ENCODE peak calls at places on chromosomes 13 and 19, in seven cellular contexts. B is right atrium auricular region, U is WTC11, X is cardiac muscle cell, V is AG09319, Y is WERI-Rb-1, F is HS-5. H is an unnamed sample.

GRCh38 chr13:19069684-19070397 is 111.8 kb downstream of the TUBA3C start:
- DNase-seq in F (no peak), U (no peak), V (no peak), X (no peak), Y (no peak), B (peak), H (no peak)

GRCh38 chr19:19460761-19461265 is 54.5 kb downstream of the TSSK6 start:
- DNase-seq in U (peak), F (no peak), V (no peak), X (peak), Y (peak), B (peak), H (no peak)

GRCh38 chr19:48480151-48480475 is 10.9 kb downstream of the CYTH2 start:
- DNase-seq in F (no peak), B (peak), Y (no peak), X (peak), V (no peak), U (peak), H (no peak)

GRCh38 chr19:49339364-49340068 is 4.3 kb downstream of the CD37 start:
- DNase-seq in B (peak), V (peak), F (peak), Y (no peak), X (peak), U (peak), H (peak)

GRCh38 chr19:27733551-27734266 is 1479.2 kb downstream of the UQCRFS1 start:
- DNase-seq in U (no peak), F (no peak), V (no peak), B (peak), X (no peak), Y (no peak), H (no peak)

GRCh38 chr19:20339444-20339843 is 172.4 kb downstream of the ZNF486 start:
- DNase-seq in F (no peak), V (no peak), X (no peak), U (no peak), B (no peak), Y (no peak), H (no peak)

GRCh38 chr19:14497347-14497921 is 1.5 kb upstream of the GIPC1 start:
- DNase-seq in U (no peak), F (no peak), X (peak), Y (no peak), V (no peak), B (peak), H (no peak)

GRCh38 chr13:41150058-41150457 is 17.5 kb upstream of the KBTBD6 start:
- DNase-seq in U (no peak), B (no peak), X (no peak), V (no peak), Y (no peak), F (no peak), H (no peak)

GRCh38 chr13:98471895-98472294 is 105.0 kb downstream of the STK24 start:
- DNase-seq in Y (no peak), B (no peak), X (no peak), F (no peak), U (no peak), V (no peak), H (no peak)

GRCh38 chr19:17951151-17952040 is 15.5 kb upstream of the KCNN1 start:
- DNase-seq in B (no peak), Y (peak), U (peak), F (no peak), X (no peak), V (no peak), H (no peak)

GRCh38 chr19:34831714-34832113 is 58.7 kb upstream of the ZNF599 start:
- DNase-seq in Y (no peak), V (no peak), X (no peak), U (no peak), B (no peak), F (no peak), H (no peak)

GRCh38 chr19:39740395-39740794 is 2.6 kb upstream of the CLC start:
- DNase-seq in X (no peak), U (no peak), B (no peak), V (no peak), F (no peak), Y (no peak), H (no peak)

GRCh38 chr19:1455336-1456120 is 5.6 kb downstream of the APC2 start:
- DNase-seq in V (no peak), U (peak), X (peak), B (no peak), F (no peak), Y (peak), H (peak)

GRCh38 chr19:5572556-5573286 is 5.0 kb upstream of the TINCR start:
- DNase-seq in V (no peak), B (no peak), X (no peak), Y (peak), F (no peak), U (no peak), H (no peak)

GRCh38 chr19:45419396-45419795 is 4.3 kb downstream of the ERCC1 start:
- DNase-seq in Y (no peak), V (no peak), F (no peak), U (no peak), X (no peak), B (no peak), H (no peak)

GRCh38 chr13:42883771-42884170 is 102.4 kb downstream of the FAM216B start:
- DNase-seq in F (no peak), U (no peak), Y (peak), X (peak), V (peak), B (no peak), H (peak)

GRCh38 chr19:12792048-12792852 is 964 bp downstream of the JUNB start:
- DNase-seq in V (no peak), B (no peak), X (peak), U (peak), F (no peak), Y (peak), H (peak)

GRCh38 chr19:2027361-2027760 is 11.8 kb upstream of the BTBD2 start:
- DNase-seq in F (peak), B (no peak), X (peak), Y (no peak), U (no peak), V (peak), H (no peak)

GRCh38 chr19:52170863-52171320 is 529 bp downstream of the ZNF836 start:
- DNase-seq in V (no peak), F (no peak), B (no peak), Y (peak), U (peak), X (no peak), H (peak)

GRCh38 chr19:13023666-13024065 is 28.4 kb downstream of the NFIX start:
- DNase-seq in B (no peak), F (no peak), V (no peak), Y (no peak), U (no peak), X (peak), H (no peak)

GRCh38 chr13:48797761-48798160 is 144.0 kb downstream of the CYSLTR2 start:
- DNase-seq in B (no peak), Y (no peak), X (no peak), U (no peak), F (no peak), V (no peak), H (no peak)

GRCh38 chr13:108828053-108828806 is 198.8 kb downstream of the MYO16 start:
- DNase-seq in Y (no peak), B (no peak), F (no peak), U (no peak), X (no peak), V (no peak), H (no peak)

GRCh38 chr13:107563099-107563925 is 652.0 kb downstream of the LIG4 start:
- DNase-seq in B (no peak), X (no peak), V (no peak), U (no peak), Y (no peak), F (no peak), H (no peak)

GRCh38 chr19:44806271-44806670 is 2.6 kb upstream of the BCAM start:
- DNase-seq in U (no peak), Y (no peak), F (no peak), V (no peak), B (no peak), X (no peak), H (no peak)

GRCh38 chr19:57171551-57172081 is 4.3 kb upstream of the DUXA start:
- DNase-seq in Y (peak), F (no peak), X (peak), U (peak), V (no peak), B (peak), H (peak)

GRCh38 chr19:5880604-5881078 is 10.3 kb upstream of the FUT5 start:
- DNase-seq in U (peak), B (no peak), V (no peak), X (peak), Y (no peak), F (no peak), H (peak)

GRCh38 chr13:32726374-32727037 is 140.3 kb downstream of the PDS5B start:
- DNase-seq in Y (no peak), V (no peak), B (no peak), X (peak), U (no peak), F (no peak), H (peak)

GRCh38 chr19:44626067-44626624 is 12.8 kb downstream of the IGSF23 start:
- DNase-seq in U (no peak), Y (no peak), X (peak), B (no peak), F (peak), V (peak), H (peak)

GRCh38 chr13:104017317-104017716 is 951.1 kb upstream of the SLC10A2 start:
- DNase-seq in V (no peak), X (no peak), Y (no peak), B (no peak), U (no peak), F (no peak), H (no peak)

GRCh38 chr19:1136201-1136600 is 32.4 kb downstream of the GPX4 start:
- DNase-seq in B (no peak), Y (peak), U (no peak), X (no peak), F (no peak), V (no peak), H (no peak)

GRCh38 chr19:46337487-46337886 is 9.4 kb upstream of the PPP5C start:
- DNase-seq in V (no peak), B (no peak), U (no peak), F (no peak), X (no peak), Y (no peak), H (no peak)

GRCh38 chr13:98976338-98976737 is 1.5 kb downstream of the DOCK9 start:
- DNase-seq in U (no peak), V (no peak), B (no peak), X (peak), F (no peak), Y (no peak), H (no peak)

GRCh38 chr13:43662976-43663375 is 123.8 kb downstream of the ENOX1 start:
- DNase-seq in Y (no peak), F (no peak), B (no peak), V (no peak), U (no peak), X (no peak), H (no peak)

H was measured in hepatocyte.